ENCODE peak calls at places on chromosomes 3 and 15, in four cellular contexts. V is fibroblast of lung, Q is NCI-H774, S is esophagus muscularis mucosa. O is an unnamed sample.

GRCh38 chr3:128726691-128727031 is 678 bp downstream of the RAB7A start:
- DNase-seq in V (peak; percentile 74), Q (no peak), S (peak; percentile 93), O (peak; percentile 69)

GRCh38 chr3:190862209-190863118 is at the start of gene GMNC:
- DNase-seq in V (peak; percentile 62), Q (peak; percentile 58), S (peak; percentile 93), O (peak; percentile 96)

GRCh38 chr3:54857343-54857742 is 70.5 kb downstream of the LRTM1 start:
- DNase-seq in S (no peak), V (no peak), Q (no peak), O (peak; percentile 24)

GRCh38 chr3:171491412-171491811 is 31.2 kb upstream of the TNIK start:
- DNase-seq in S (no peak), V (peak; percentile 14), Q (no peak), O (no peak)

GRCh38 chr3:105798381-105798934 is 70.4 kb downstream of the CBLB start:
- DNase-seq in S (no peak), Q (no peak), V (no peak), O (no peak)

GRCh38 chr15:65376767-65377104 is 1.1 kb downstream of the IGDCC3 start:
- DNase-seq in Q (no peak), S (no peak), V (peak; percentile 9), O (no peak)

GRCh38 chr3:94069242-94069813 is 6.5 kb downstream of the NSUN3 start:
- DNase-seq in Q (no peak), V (peak; percentile 57), S (no peak), O (no peak)

GRCh38 chr3:183591881-183592521 is 36.5 kb upstream of the KLHL6 start:
- DNase-seq in Q (no peak), S (no peak), V (peak; percentile 12), O (no peak)

GRCh38 chr3:17233398-17233800 is 348.6 kb downstream of the PLCL2 start:
- DNase-seq in V (peak; percentile 61), Q (peak; percentile 36), S (no peak), O (peak; percentile 67)

GRCh38 chr3:14771593-14772497 is 46.9 kb upstream of the FGD5 start:
- DNase-seq in Q (no peak), S (peak; percentile 90), V (no peak), O (no peak)

GRCh38 chr3:57852896-57853295 is 96.8 kb downstream of the SLMAP start:
- DNase-seq in S (no peak), Q (no peak), V (peak; percentile 54), O (peak; percentile 7)

GRCh38 chr3:126307083-126307482 is 50.1 kb downstream of the KLF15 start:
- DNase-seq in Q (no peak), S (peak; percentile 86), V (no peak), O (no peak)

GRCh38 chr3:134079111-134079531 is 49.4 kb upstream of the SLCO2A1 start:
- DNase-seq in Q (no peak), S (peak; percentile 68), V (no peak), O (no peak)

GRCh38 chr3:45437388-45437787 is 49.0 kb downstream of the LARS2 start:
- DNase-seq in Q (no peak), V (peak; percentile 14), S (no peak), O (peak; percentile 6)

GRCh38 chr15:90878660-90879059 is 5.6 kb upstream of the FES start:
- DNase-seq in V (no peak), S (no peak), Q (no peak), O (no peak)

GRCh38 chr3:114856867-114857266 is 290.2 kb downstream of the ZBTB20 start:
- DNase-seq in S (no peak), V (no peak), Q (no peak), O (no peak)

GRCh38 chr3:11523793-11524160 is 119.9 kb downstream of the VGLL4 start:
- DNase-seq in V (no peak), S (no peak), Q (no peak), O (no peak)

GRCh38 chr3:158725348-158725966 is 6.8 kb downstream of the RARRES1 start:
- DNase-seq in Q (no peak), V (peak; percentile 99), S (no peak), O (no peak)

GRCh38 chr15:85580914-85581313 is 200.5 kb downstream of the AKAP13 start:
- DNase-seq in S (no peak), V (no peak), Q (no peak), O (no peak)

GRCh38 chr15:40343512-40343911 is 2.8 kb upstream of the CCDC9B start:
- DNase-seq in Q (no peak), V (peak; percentile 87), S (no peak), O (no peak)

GRCh38 chr3:100169186-100169585 is 54.9 kb upstream of the FILIP1L start:
- DNase-seq in S (no peak), Q (no peak), V (no peak), O (no peak)

GRCh38 chr3:11611271-11611893 is 32.3 kb downstream of the VGLL4 start:
- DNase-seq in S (no peak), Q (no peak), V (no peak), O (no peak)

GRCh38 chr3:189210251-189210770 is 38.5 kb downstream of the TPRG1 start:
- DNase-seq in V (no peak), Q (no peak), S (no peak), O (no peak)

GRCh38 chr3:111882799-111883198 is 23.7 kb downstream of the PHLDB2 start:
- DNase-seq in V (no peak), Q (no peak), S (no peak), O (no peak)

GRCh38 chr15:68820205-68820588 is 498 bp downstream of the ANP32A start:
- DNase-seq in Q (peak; percentile 41), V (no peak), S (no peak), O (peak; percentile 40)

GRCh38 chr3:194220776-194221735 is 85.1 kb downstream of the HES1 start:
- DNase-seq in V (no peak), Q (no peak), S (no peak), O (no peak)